ENCODE peak calls at places on chromosomes 5 and 9, in five cellular contexts. D, G, F, Q and Y are unnamed samples.

GRCh38 chr5:125113328-125113727 is 366.9 kb upstream of the ZNF608 start:
- DNase-seq in G (no peak), D (no peak), Q (no peak), F (no peak), Y (no peak)

GRCh38 chr9:92424340-92424739 is at the start of gene OMD:
- DNase-seq in F (no peak), Q (no peak), D (no peak), G (no peak), Y (no peak)

GRCh38 chr5:164898705-164899104 is 1393.3 kb downstream of the MAT2B start:
- DNase-seq in F (no peak), D (no peak), Q (no peak), G (no peak), Y (no peak)

GRCh38 chr9:124309665-124310064 is 51.9 kb downstream of the NEK6 start:
- DNase-seq in Q (peak), D (peak), F (no peak), G (no peak), Y (no peak)

GRCh38 chr9:81868145-81868544 is 60.1 kb upstream of the SPATA31D4 start:
- DNase-seq in D (no peak), G (no peak), Q (no peak), F (no peak), Y (no peak)

GRCh38 chr5:39219433-39219832 is at the start of gene FYB1:
- DNase-seq in Q (peak), D (peak), G (no peak), F (no peak), Y (no peak)

GRCh38 chr5:153619706-153620105 is 129.2 kb downstream of the GRIA1 start:
- DNase-seq in G (no peak), Q (no peak), D (no peak), F (no peak), Y (no peak)

GRCh38 chr5:133050500-133050899 is 1.3 kb upstream of the HSPA4 start:
- DNase-seq in G (no peak), Q (no peak), F (no peak), D (no peak), Y (no peak)

GRCh38 chr9:4905135-4905490 is 80.0 kb upstream of the JAK2 start:
- DNase-seq in G (no peak), Q (no peak), F (no peak), D (no peak), Y (no peak)

GRCh38 chr9:121770415-121771273 is 119.2 kb downstream of the DAB2IP start:
- DNase-seq in G (no peak), D (peak), Q (no peak), F (no peak), Y (no peak)

GRCh38 chr9:76759726-76760125 is 4.5 kb upstream of the PCA3 start:
- DNase-seq in D (no peak), F (peak), Q (no peak), G (no peak), Y (no peak)

GRCh38 chr5:14071433-14071832 is 71.7 kb upstream of the TRIO start:
- DNase-seq in G (no peak), D (no peak), Q (no peak), F (no peak), Y (no peak)

GRCh38 chr9:23050548-23050947 is 603.9 kb downstream of the DMRTA1 start:
- DNase-seq in Q (no peak), F (no peak), D (no peak), G (no peak), Y (no peak)

GRCh38 chr9:9996259-9996658 is 616.5 kb downstream of the PTPRD start:
- DNase-seq in G (no peak), D (no peak), F (no peak), Q (no peak), Y (no peak)

GRCh38 chr5:74239268-74239667 is 401.3 kb downstream of the ENC1 start:
- DNase-seq in D (no peak), F (no peak), Q (no peak), G (no peak), Y (no peak)

GRCh38 chr9:90658783-90659182 is 16.2 kb upstream of the DIRAS2 start:
- DNase-seq in F (no peak), D (no peak), Q (no peak), G (no peak), Y (no peak)

GRCh38 chr9:134548618-134549017 is 93.0 kb upstream of the COL5A1 start:
- DNase-seq in F (no peak), D (no peak), Q (no peak), G (no peak), Y (no peak)

GRCh38 chr5:10233505-10233904 is 16.2 kb downstream of the ATPSCKMT start:
- DNase-seq in F (no peak), D (no peak), Q (no peak), G (no peak), Y (peak)

GRCh38 chr5:150618188-150618587 is 22.3 kb upstream of the SYNPO start:
- DNase-seq in F (no peak), G (no peak), D (no peak), Q (peak), Y (no peak)

GRCh38 chr9:137432687-137433348 is 8.3 kb downstream of the ENTPD8 start:
- DNase-seq in F (no peak), G (no peak), D (peak), Q (no peak), Y (no peak)

GRCh38 chr9:136564379-136564988 is 18.6 kb upstream of the NOTCH1 start:
- DNase-seq in F (no peak), Q (peak), G (no peak), D (peak), Y (no peak)

GRCh38 chr9:6645153-6646027 is at the start of gene GLDC:
- DNase-seq in Q (peak), F (peak), D (peak), G (no peak), Y (peak)

GRCh38 chr5:178221203-178221771 is 11.3 kb downstream of the PHYKPL start:
- DNase-seq in F (no peak), G (no peak), Q (no peak), D (no peak), Y (no peak)

GRCh38 chr5:154308457-154309360 is 118.2 kb downstream of the GALNT10 start:
- DNase-seq in F (no peak), Q (no peak), G (no peak), D (no peak), Y (no peak)

GRCh38 chr5:116303810-116304209 is 219.0 kb downstream of the COMMD10 start:
- DNase-seq in G (no peak), D (no peak), Q (no peak), F (peak), Y (no peak)

GRCh38 chr9:2493106-2493505 is 128.5 kb upstream of the VLDLR start:
- DNase-seq in D (no peak), G (no peak), F (no peak), Q (peak), Y (no peak)

GRCh38 chr5:132235340-132235739 is 7.7 kb upstream of the P4HA2 start:
- DNase-seq in Q (no peak), G (no peak), F (no peak), D (no peak), Y (no peak)

GRCh38 chr9:79976501-79977444 is 405.0 kb downstream of the TLE4 start:
- DNase-seq in Q (no peak), F (peak), D (peak), G (no peak), Y (peak)

GRCh38 chr9:113992276-113992951 is 85.7 kb downstream of the AMBP start:
- DNase-seq in D (peak), F (no peak), Q (no peak), G (no peak), Y (no peak)

GRCh38 chr5:93249651-93250289 is 331.2 kb downstream of the NR2F1-AS1 start:
- DNase-seq in G (no peak), F (no peak), D (no peak), Q (no peak), Y (no peak)

GRCh38 chr5:123810253-123810652 is 298.3 kb downstream of the CSNK1G3 start:
- DNase-seq in G (no peak), Q (no peak), D (no peak), F (peak), Y (no peak)